ENCODE peak calls at places on chromosomes 4 and X, in eight cellular contexts. V, R, G, T, Z, Y, P and J are unnamed samples.

GRCh38 chrX:39877919-39878318 is 219.8 kb downstream of the BCOR start:
- DNase-seq in G (no peak), Z (no peak), P (no peak), R (no peak), V (no peak), Y (no peak), T (no peak), J (no peak)

GRCh38 chrX:38312436-38312835 is 14.9 kb downstream of the RPGR start:
- DNase-seq in G (no peak), R (no peak), V (no peak), T (peak), Y (no peak), Z (no peak), P (peak), J (no peak)

GRCh38 chr4:95165926-95166524 is 382.7 kb downstream of the UNC5C start:
- DNase-seq in P (peak), R (no peak), T (peak), G (peak), V (no peak), Y (peak), Z (peak), J (peak)

GRCh38 chr4:55012363-55013255 is 112.8 kb downstream of the KDR start:
- DNase-seq in P (no peak), G (no peak), V (no peak), T (no peak), Y (no peak), Z (no peak), R (no peak), J (no peak)

GRCh38 chr4:186500721-186501304 is 54.6 kb downstream of the MTNR1A start:
- DNase-seq in R (no peak), V (peak), Y (peak), Z (no peak), P (peak), G (no peak), T (peak), J (no peak)

GRCh38 chr4:6724461-6725111 is 8.6 kb downstream of the BLOC1S4 start:
- DNase-seq in P (peak), G (no peak), Z (no peak), R (no peak), V (peak), Y (no peak), T (peak), J (no peak)

GRCh38 chr4:55216871-55217635 is 91.7 kb upstream of the KDR start:
- DNase-seq in R (no peak), G (no peak), Y (no peak), V (no peak), P (no peak), Z (no peak), T (no peak), J (no peak)

GRCh38 chr4:145881585-145881984 is 57.0 kb downstream of the ZNF827 start:
- DNase-seq in P (no peak), T (no peak), Z (no peak), G (no peak), R (no peak), V (no peak), Y (no peak), J (no peak)

GRCh38 chr4:159308571-159309340 is 205.9 kb downstream of the RAPGEF2 start:
- DNase-seq in P (no peak), Y (no peak), Z (no peak), R (no peak), T (no peak), G (no peak), V (no peak), J (no peak)

GRCh38 chr4:110704748-110705439 is 82.0 kb upstream of the PITX2 start:
- DNase-seq in Y (no peak), Z (no peak), R (no peak), P (no peak), T (no peak), V (no peak), G (no peak), J (no peak)

GRCh38 chr4:18105023-18106011 is 83.8 kb upstream of the LCORL start:
- DNase-seq in T (no peak), V (no peak), Y (peak), R (no peak), Z (no peak), G (no peak), P (no peak), J (peak)

GRCh38 chrX:48945517-48946348 is 11.7 kb downstream of the OTUD5 start:
- DNase-seq in R (no peak), T (peak), V (peak), P (peak), Z (peak), G (peak), Y (peak), J (peak)

GRCh38 chrX:11366998-11367595 is 73.9 kb downstream of the AMELX start:
- DNase-seq in Y (no peak), R (no peak), T (no peak), Z (no peak), V (no peak), G (no peak), P (no peak), J (no peak)

GRCh38 chrX:39874202-39874816 is 223.4 kb downstream of the BCOR start:
- DNase-seq in P (no peak), G (no peak), R (no peak), Y (no peak), Z (no peak), T (no peak), V (no peak), J (peak)

GRCh38 chr4:29037501-29037900 is 1682.7 kb upstream of the PCDH7 start:
- DNase-seq in V (no peak), Z (no peak), G (no peak), T (no peak), R (no peak), Y (no peak), P (no peak), J (no peak)

GRCh38 chr4:37383579-37384229 is 139.2 kb downstream of the NWD2 start:
- DNase-seq in Y (peak), P (peak), V (no peak), R (no peak), Z (peak), T (peak), G (peak), J (peak)

GRCh38 chr4:100372432-100372831 is 145.4 kb downstream of the EMCN start:
- DNase-seq in Z (no peak), T (peak), V (no peak), G (peak), R (no peak), P (peak), Y (no peak), J (no peak)

GRCh38 chr4:1550122-1551070 is 133.7 kb downstream of the FAM53A start:
- DNase-seq in T (no peak), Y (no peak), G (no peak), V (peak), R (no peak), Z (no peak), P (no peak), J (no peak)

GRCh38 chrX:65644621-65645287 is 22.7 kb upstream of the MSN start:
- DNase-seq in T (peak), Y (peak), G (no peak), Z (no peak), V (peak), R (peak), P (peak), J (no peak)

GRCh38 chr4:42816189-42816588 is 76.3 kb upstream of the GRXCR1 start:
- DNase-seq in G (no peak), Y (no peak), V (no peak), P (no peak), T (no peak), R (no peak), Z (no peak), J (no peak)

GRCh38 chr4:99058228-99058627 is 30.4 kb downstream of the ADH5 start:
- DNase-seq in T (no peak), G (no peak), P (no peak), Z (no peak), V (no peak), Y (no peak), R (no peak), J (no peak)

GRCh38 chr4:41077628-41078027 is 136.7 kb downstream of the APBB2 start:
- DNase-seq in V (no peak), R (no peak), G (no peak), T (no peak), Z (no peak), P (no peak), Y (no peak), J (no peak)

GRCh38 chr4:7928711-7929505 is 10.8 kb downstream of the AFAP1 start:
- DNase-seq in R (no peak), Z (no peak), T (peak), P (peak), G (no peak), Y (no peak), V (no peak), J (no peak)
- TF ChIP-seq CTCF in R (no peak), Z (peak), T (peak), P (peak), G (no peak), Y (no peak), V (peak), J (no peak)

DNA sequence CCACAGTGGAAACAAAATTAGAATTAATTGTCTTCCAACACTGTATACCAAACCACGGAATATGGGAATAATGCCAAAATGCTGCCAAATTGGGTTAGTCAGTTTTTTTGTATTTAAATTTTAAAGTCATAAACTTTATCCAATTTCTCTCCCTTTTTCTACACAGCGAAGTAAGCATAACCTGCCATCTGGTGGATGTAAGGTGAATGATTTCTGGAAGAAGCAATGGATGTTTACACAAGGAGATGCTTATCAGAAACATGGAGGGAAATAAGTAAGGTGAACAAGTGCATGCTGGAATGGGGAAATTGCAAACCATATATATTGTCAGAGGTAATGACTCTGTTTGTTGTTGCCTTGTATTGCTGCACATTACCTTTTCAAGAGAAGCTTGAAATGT is 691.9 kb downstream of the TECRL start:
- DNase-seq in Y (no peak), R (no peak), V (no peak), T (peak), P (no peak), Z (no peak), G (no peak), J (no peak)
- TF ChIP-seq CTCF in Y (no peak), R (no peak), V (peak), T (no peak), P (no peak), Z (peak), G (peak), J (no peak)

GRCh38 chr4:74667944-74668343 is 126.4 kb downstream of the BTC start:
- DNase-seq in V (no peak), Z (no peak), Y (no peak), G (no peak), T (no peak), P (peak), R (no peak), J (no peak)
- TF ChIP-seq CTCF in V (no peak), Z (no peak), Y (no peak), G (no peak), T (no peak), P (no peak), R (no peak), J (no peak)

GRCh38 chr4:83257811-83258210 is 26.8 kb downstream of the COQ2 start:
- DNase-seq in V (no peak), R (no peak), Z (no peak), P (no peak), G (no peak), T (no peak), Y (no peak), J (no peak)

GRCh38 chr4:83262682-83263081 is 21.9 kb downstream of the COQ2 start:
- DNase-seq in T (no peak), R (no peak), G (no peak), Y (no peak), Z (no peak), P (no peak), V (no peak), J (no peak)

GRCh38 chr4:83259586-83259985 is 25.0 kb downstream of the COQ2 start:
- DNase-seq in T (no peak), R (no peak), P (no peak), G (no peak), Z (no peak), Y (no peak), V (no peak), J (no peak)

GRCh38 chr4:83258463-83258862 is 26.1 kb downstream of the COQ2 start:
- DNase-seq in R (no peak), T (no peak), Y (no peak), V (no peak), Z (no peak), G (no peak), P (no peak), J (no peak)

GRCh38 chr4:83261307-83261706 is 23.3 kb downstream of the COQ2 start:
- DNase-seq in G (no peak), P (no peak), Y (peak), Z (no peak), R (no peak), V (no peak), T (no peak), J (no peak)
- TF ChIP-seq CTCF in G (no peak), P (no peak), Y (no peak), Z (no peak), R (no peak), V (no peak), T (no peak), J (no peak)

GRCh38 chr4:181938641-181939040 is 304.6 kb upstream of the TENM3 start:
- DNase-seq in R (no peak), V (no peak), G (no peak), P (no peak), Y (no peak), Z (no peak), T (no peak), J (no peak)

GRCh38 chr4:181939199-181939945 is 303.8 kb upstream of the TENM3 start:
- DNase-seq in R (no peak), Y (no peak), T (peak), G (no peak), P (peak), V (no peak), Z (no peak), J (no peak)

GRCh38 chr4:181933471-181933870 is 309.7 kb upstream of the TENM3 start:
- DNase-seq in R (no peak), G (no peak), P (no peak), Y (no peak), Z (no peak), V (no peak), T (no peak), J (no peak)
- TF ChIP-seq CTCF in R (no peak), G (no peak), P (no peak), Y (no peak), Z (no peak), V (no peak), T (no peak), J (no peak)